ENCODE peak calls at places on chromosome 6, in ten cellular contexts. U, F, H, T, A, Z, Q, R, P and G are unnamed samples.

GRCh38 chr6:90523779-90524310 is 63.0 kb downstream of the MAP3K7 start:
- DNase-seq in T (no peak), U (no peak), Q (no peak), F (no peak), H (no peak), A (no peak), R (no peak), Z (no peak), P (no peak), G (no peak)

GRCh38 chr6:119207973-119208725 is 129.7 kb upstream of the FAM184A start:
- DNase-seq in P (no peak), H (peak), A (no peak), U (no peak), R (no peak), F (no peak), T (no peak), Z (no peak), Q (no peak), G (no peak)

GRCh38 chr6:24603241-24603640 is 42.8 kb downstream of the KIAA0319 start:
- DNase-seq in H (no peak), P (no peak), Z (no peak), A (no peak), Q (no peak), T (no peak), U (no peak), F (no peak), R (no peak), G (no peak)

GRCh38 chr6:37244430-37245310 is 12.9 kb upstream of the TBC1D22B start:
- DNase-seq in T (peak), Q (no peak), Z (no peak), P (no peak), U (peak), F (no peak), H (peak), A (no peak), R (no peak), G (no peak)

GRCh38 chr6:122984393-122984792 is 11.6 kb upstream of the CLVS2 start:
- DNase-seq in P (no peak), A (no peak), F (no peak), Q (no peak), H (no peak), Z (no peak), R (no peak), U (no peak), T (no peak), G (no peak)

GRCh38 chr6:167287513-167288048 is 3.5 kb upstream of the UNC93A start:
- DNase-seq in P (no peak), T (no peak), Q (no peak), H (no peak), A (no peak), F (no peak), U (peak), R (no peak), Z (no peak), G (no peak)

GRCh38 chr6:135054238-135054574 is 416 bp downstream of the HBS1L start:
- DNase-seq in U (no peak), R (no peak), Q (no peak), T (no peak), F (no peak), Z (peak), A (no peak), P (no peak), H (no peak), G (no peak)

GRCh38 chr6:2441881-2442475 is 196.6 kb upstream of the GMDS start:
- DNase-seq in U (no peak), Z (no peak), R (no peak), F (peak), H (no peak), T (no peak), P (no peak), A (no peak), Q (no peak), G (no peak)

GRCh38 chr6:159002432-159003160 is 2.6 kb upstream of the RSPH3 start:
- DNase-seq in Q (no peak), F (peak), A (peak), U (no peak), T (no peak), P (no peak), H (peak), R (no peak), Z (no peak), G (no peak)

GRCh38 chr6:81561071-81561564 is 191.4 kb downstream of the TENT5A start:
- DNase-seq in H (peak), A (no peak), F (no peak), U (no peak), P (no peak), T (no peak), R (no peak), Q (no peak), Z (no peak), G (no peak)

GRCh38 chr6:136901212-136901784 is 20.8 kb upstream of the SLC35D3 start:
- DNase-seq in Q (no peak), A (no peak), R (no peak), P (no peak), T (no peak), F (no peak), H (no peak), U (no peak), Z (no peak), G (no peak)

GRCh38 chr6:138509371-138509770 is 10.1 kb upstream of the NHSL1 start:
- DNase-seq in P (no peak), T (no peak), H (peak), U (no peak), Q (peak), F (peak), R (no peak), Z (peak), A (peak), G (peak)

GRCh38 chr6:82959385-82959941 is 106.2 kb downstream of the UBE3D start:
- DNase-seq in F (no peak), T (no peak), P (no peak), Q (no peak), A (peak), R (no peak), Z (no peak), U (no peak), H (peak), G (no peak)

GRCh38 chr6:23559587-23560343 is 566.2 kb upstream of the NRSN1 start:
- DNase-seq in H (no peak), F (no peak), U (no peak), P (no peak), Z (no peak), Q (no peak), A (no peak), R (no peak), T (no peak), G (no peak)

GRCh38 chr6:44494011-44494501 is 106.5 kb downstream of the CDC5L start:
- DNase-seq in Q (no peak), P (no peak), T (no peak), A (no peak), U (peak), R (no peak), F (peak), Z (no peak), H (peak), G (no peak)

GRCh38 chr6:32488085-32488484 is 42.0 kb downstream of the HLA-DRB5 start:
- DNase-seq in Z (no peak), Q (no peak), H (no peak), F (no peak), T (no peak), R (no peak), P (no peak), A (no peak), U (no peak), G (no peak)

GRCh38 chr6:8389034-8389818 is 46.1 kb downstream of the SLC35B3 start:
- DNase-seq in R (no peak), F (no peak), U (no peak), Q (no peak), P (no peak), Z (no peak), A (no peak), T (no peak), H (no peak), G (no peak)

GRCh38 chr6:101392561-101393230 is 812 bp upstream of the GRIK2 start:
- DNase-seq in A (peak), F (no peak), Q (peak), H (no peak), Z (no peak), T (no peak), U (no peak), P (no peak), R (no peak), G (no peak)

GRCh38 chr6:101396552-101397173 is 3.2 kb downstream of the GRIK2 start:
- DNase-seq in H (peak), T (no peak), Z (peak), R (no peak), U (no peak), P (no peak), Q (peak), A (peak), F (peak), G (peak)

GRCh38 chr6:101393291-101394251 is at the start of gene GRIK2:
- DNase-seq in P (no peak), A (peak), Q (peak), Z (peak), H (peak), T (no peak), F (peak), U (peak), R (no peak), G (no peak)

GRCh38 chr6:101397199-101397598 is 3.7 kb downstream of the GRIK2 start:
- DNase-seq in F (no peak), H (peak), A (peak), T (no peak), Q (no peak), R (no peak), P (no peak), U (no peak), Z (no peak), G (no peak)

GRCh38 chr6:101395345-101395744 is 1.8 kb downstream of the GRIK2 start:
- DNase-seq in Z (no peak), Q (no peak), A (no peak), F (no peak), U (no peak), P (no peak), T (no peak), H (no peak), R (no peak), G (no peak)
- TF ChIP-seq CTCF in Z (no peak), Q (no peak), A (no peak), F (peak), U (no peak), P (no peak), T (no peak), H (no peak), R (no peak), G (no peak)

DNA sequence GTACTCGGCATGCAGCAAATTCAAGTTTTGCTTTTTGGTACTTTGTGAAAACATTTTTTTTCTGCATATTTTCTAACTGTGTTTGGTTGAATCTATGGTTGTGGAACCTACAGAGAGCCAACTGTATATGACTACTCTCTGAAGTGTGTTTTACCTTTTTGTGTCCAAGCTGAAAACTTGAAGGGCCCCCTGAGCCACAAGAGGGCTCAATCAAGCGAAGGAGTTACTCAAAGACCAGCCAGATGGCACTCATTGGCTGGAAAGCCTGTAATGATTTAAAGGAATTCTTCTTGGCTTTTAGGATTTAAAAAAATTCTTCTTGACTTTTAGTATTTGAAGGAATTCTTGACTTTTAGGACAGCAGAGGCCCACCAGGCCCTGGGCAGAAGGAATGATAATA is 27.0 kb upstream of the ECI2 start:
- DNase-seq in U (no peak), Z (no peak), T (no peak), P (no peak), R (no peak), H (no peak), A (no peak), F (no peak), Q (no peak), G (no peak)
- TF ChIP-seq CTCF in U (no peak), Z (no peak), T (no peak), P (no peak), R (no peak), H (no peak), A (peak), F (no peak), Q (no peak), G (no peak)

GRCh38 chr6:29964904-29965872 is 22.9 kb downstream of the HLA-A start:
- DNase-seq in R (peak), U (peak), Z (peak), H (peak), T (no peak), Q (peak), F (peak), P (no peak), A (peak), G (peak)

GRCh38 chr6:29968905-29969304 is 26.6 kb downstream of the HLA-A start:
- DNase-seq in Q (no peak), H (no peak), F (no peak), U (no peak), T (no peak), R (no peak), A (no peak), Z (no peak), P (no peak), G (no peak)

GRCh38 chr6:29965873-29966601 is 23.7 kb downstream of the HLA-A start:
- DNase-seq in H (peak), R (peak), A (peak), P (no peak), T (peak), U (peak), Z (peak), Q (peak), F (peak), G (peak)

GRCh38 chr6:29968130-29968529 is 25.8 kb downstream of the HLA-A start:
- DNase-seq in P (no peak), Z (no peak), U (peak), H (peak), A (peak), F (peak), Q (no peak), T (no peak), R (no peak), G (no peak)

GRCh38 chr6:29967379-29968010 is 25.2 kb downstream of the HLA-A start:
- DNase-seq in T (no peak), R (no peak), P (no peak), Z (no peak), F (peak), A (no peak), U (peak), Q (no peak), H (peak), G (no peak)
- TF ChIP-seq CTCF in T (no peak), R (peak), P (no peak), Z (no peak), F (no peak), A (no peak), U (no peak), Q (no peak), H (no peak), G (no peak)

GRCh38 chr6:57313711-57314471 is 3.5 kb upstream of the PRIM2 start:
- DNase-seq in Q (no peak), Z (no peak), H (peak), F (peak), R (no peak), A (no peak), P (no peak), U (no peak), T (no peak), G (no peak)
- TF ChIP-seq CTCF in Q (no peak), Z (no peak), H (peak), F (no peak), R (no peak), A (no peak), P (no peak), U (no peak), T (no peak), G (no peak)

GRCh38 chr6:148747493-148748160 is 797 bp downstream of the UST start:
- DNase-seq in H (peak), F (peak), P (peak), R (no peak), T (peak), U (peak), A (peak), Q (peak), Z (peak), G (peak)
- TF ChIP-seq CTCF in H (no peak), F (no peak), P (no peak), R (no peak), T (no peak), U (no peak), A (peak), Q (no peak), Z (no peak), G (no peak)

DNA sequence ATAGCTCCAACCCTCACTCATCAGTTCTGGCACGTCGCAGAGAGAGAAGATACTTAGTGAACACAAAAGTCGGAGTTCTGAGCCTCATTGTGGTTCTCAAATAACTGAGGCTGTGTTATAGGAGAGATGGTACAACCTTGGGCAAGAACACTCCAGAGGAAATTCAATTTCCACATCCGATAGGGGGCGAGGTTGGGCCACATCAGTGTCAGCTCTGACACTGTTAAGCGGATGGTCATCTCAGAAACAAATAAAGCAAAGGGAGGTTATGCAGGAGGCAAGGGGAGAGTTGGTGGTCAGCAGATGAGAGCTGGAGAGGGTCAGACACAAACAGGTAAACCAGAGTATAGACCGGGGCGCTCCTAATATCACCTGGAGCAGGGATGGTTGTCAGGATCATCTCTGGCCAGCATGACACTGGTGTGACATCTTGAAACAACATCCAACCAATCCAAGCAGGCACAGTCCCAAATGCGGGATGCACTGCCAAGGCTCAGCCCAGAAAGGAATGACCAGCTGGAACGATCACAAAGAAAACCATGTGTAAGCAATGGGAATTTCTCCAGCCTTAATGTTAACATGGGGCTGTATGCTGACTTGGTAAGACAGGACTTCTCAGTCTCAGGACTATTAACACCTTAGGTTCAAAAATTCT is 331.8 kb downstream of the HACE1 start:
- DNase-seq in P (no peak), Q (peak), R (no peak), A (peak), T (no peak), U (no peak), H (peak), Z (peak), F (peak), G (no peak)
- TF ChIP-seq CTCF in P (peak), Q (no peak), R (peak), A (peak), T (no peak), U (no peak), H (peak), Z (peak), F (peak), G (no peak)